ENCODE peak calls at places on chromosomes 11 and 22, in ten cellular contexts. L is AG09309, F is endothelial cell, O is upper lobe of right lung, E is OCI-LY7, R is gastrocnemius medialis, M is body of pancreas, V is activated B cell treated with CpG ODN at 0.5 μM for 24 hours, G is heart left ventricle, B is HCT116. W is an unnamed sample.

GRCh38 chr22:24583221-24583971 is 9.5 kb downstream of the LRRC75B start:
- DNase-seq in L (no peak), F (no peak), O (no peak), E (no peak), R (no peak), M (peak; percentile 33), V (no peak), G (no peak), B (no peak), W (no peak)

GRCh38 chr22:20111045-20111688 is 4.7 kb upstream of the RANBP1 start:
- DNase-seq in L (no peak), F (no peak), O (no peak), E (peak; percentile 67), R (no peak), M (no peak), V (no peak), G (no peak), B (peak; percentile 51), W (no peak)

GRCh38 chr11:106091480-106092123 is 14.1 kb downstream of the AASDHPPT start:
- DNase-seq in L (peak; percentile 41), F (no peak), O (peak; percentile 21), E (no peak), R (no peak), M (no peak), V (no peak), G (no peak), B (no peak), W (no peak)

GRCh38 chr11:98601181-98601773 is 419.5 kb upstream of the CNTN5 start:
- DNase-seq in L (no peak), F (no peak), O (peak; percentile 85), E (no peak), R (no peak), M (no peak), V (no peak), G (no peak), B (no peak), W (no peak)

GRCh38 chr22:49930596-49931412 is 12.4 kb downstream of the CRELD2 start:
- DNase-seq in L (peak; percentile 24), F (peak; percentile 70), O (peak; percentile 79), E (peak; percentile 96), R (peak; percentile 86), M (peak; percentile 84), V (peak; percentile 53), G (peak; percentile 78), B (peak; percentile 78), W (no peak)

GRCh38 chr11:113263458-113264095 is 50.8 kb upstream of the TTC12 start:
- DNase-seq in L (no peak), F (no peak), O (no peak), E (no peak), R (no peak), M (no peak), V (no peak), G (no peak), B (no peak), W (no peak)

GRCh38 chr22:26846645-26847044 is 189.3 kb downstream of the MIAT start:
- DNase-seq in L (no peak), F (no peak), O (no peak), E (no peak), R (no peak), M (no peak), V (no peak), G (no peak), B (no peak), W (no peak)

GRCh38 chr22:26604368-26604767 is 13.5 kb downstream of the CRYBB1 start:
- DNase-seq in L (no peak), F (no peak), O (no peak), E (no peak), R (no peak), M (no peak), V (no peak), G (no peak), B (no peak), W (no peak)

GRCh38 chr11:65573391-65574146 is 1.2 kb downstream of the FAM89B start:
- DNase-seq in L (no peak), F (no peak), O (no peak), E (peak; percentile 48), R (peak; percentile 85), M (peak; percentile 41), V (no peak), G (peak; percentile 38), B (no peak), W (no peak)

GRCh38 chr11:7413961-7414728 is 71.2 kb upstream of the OLFML1 start:
- DNase-seq in L (no peak), F (no peak), O (no peak), E (no peak), R (no peak), M (no peak), V (no peak), G (no peak), B (no peak), W (no peak)
- TF ChIP-seq CTCF in L (no peak), F (no peak), O (no peak), E (no peak), R (no peak), M (no peak), V (no peak), G (no peak), B (no peak), W (no peak)

GRCh38 chr11:31958086-31958735 is 132.7 kb upstream of the RCN1 start:
- DNase-seq in L (no peak), F (peak; percentile 84), O (peak; percentile 77), E (peak; percentile 35), R (peak; percentile 18), M (peak; percentile 48), V (no peak), G (peak; percentile 61), B (peak; percentile 40), W (peak; percentile 46)
- TF ChIP-seq CTCF in L (peak; percentile 88), F (peak; percentile 84), O (peak; percentile 70), E (peak; percentile 80), R (no peak), M (peak; percentile 33), V (no peak), G (peak; percentile 86), B (peak; percentile 71), W (peak; percentile 67)

GRCh38 chr11:34791725-34792124 is 124.5 kb downstream of the APIP start:
- DNase-seq in L (no peak), F (no peak), O (no peak), E (no peak), R (no peak), M (no peak), V (no peak), G (no peak), B (no peak), W (no peak)

GRCh38 chr11:34793666-34794065 is 122.5 kb downstream of the APIP start:
- DNase-seq in L (no peak), F (no peak), O (no peak), E (no peak), R (peak; percentile 35), M (no peak), V (no peak), G (no peak), B (no peak), W (no peak)

GRCh38 chr11:34792814-34793241 is 123.4 kb downstream of the APIP start:
- DNase-seq in L (no peak), F (no peak), O (no peak), E (no peak), R (peak; percentile 17), M (peak; percentile 31), V (no peak), G (no peak), B (no peak), W (no peak)

GRCh38 chr11:34792143-34792542 is 124.0 kb downstream of the APIP start:
- DNase-seq in L (no peak), F (no peak), O (no peak), E (no peak), R (no peak), M (no peak), V (no peak), G (no peak), B (no peak), W (no peak)

DNA sequence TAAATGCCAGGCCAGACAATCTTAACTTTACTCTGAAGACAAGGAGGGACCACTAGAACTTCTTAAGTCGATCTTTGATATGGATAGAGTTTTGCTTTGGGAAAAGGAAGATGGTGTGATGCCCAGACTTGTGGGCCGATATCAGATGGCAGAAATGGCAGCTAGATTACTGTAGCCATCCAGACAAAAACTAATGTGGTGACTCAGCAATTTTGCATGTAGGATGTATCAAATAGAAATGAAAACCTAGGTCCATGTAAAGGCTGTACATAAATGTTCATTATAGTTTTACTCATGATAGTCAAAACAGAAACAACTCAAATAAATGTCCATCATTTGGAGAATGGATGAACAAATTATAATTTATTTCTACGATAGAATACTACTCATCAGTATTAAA is 121.5 kb downstream of the APIP start:
- DNase-seq in L (no peak), F (no peak), O (no peak), E (no peak), R (no peak), M (no peak), V (no peak), G (no peak), B (no peak), W (no peak)
- TF ChIP-seq CTCF in L (no peak), F (no peak), O (no peak), E (no peak), R (no peak), M (no peak), V (no peak), G (no peak), B (no peak), W (no peak)

GRCh38 chr11:46906596-46906995 is 11.8 kb downstream of the LRP4 start:
- DNase-seq in L (no peak), F (peak; percentile 48), O (no peak), E (no peak), R (no peak), M (no peak), V (no peak), G (no peak), B (no peak), W (no peak)
- TF ChIP-seq CTCF in L (no peak), F (no peak), O (no peak), E (no peak), R (no peak), M (no peak), V (no peak), G (no peak), B (no peak), W (no peak)

DNA sequence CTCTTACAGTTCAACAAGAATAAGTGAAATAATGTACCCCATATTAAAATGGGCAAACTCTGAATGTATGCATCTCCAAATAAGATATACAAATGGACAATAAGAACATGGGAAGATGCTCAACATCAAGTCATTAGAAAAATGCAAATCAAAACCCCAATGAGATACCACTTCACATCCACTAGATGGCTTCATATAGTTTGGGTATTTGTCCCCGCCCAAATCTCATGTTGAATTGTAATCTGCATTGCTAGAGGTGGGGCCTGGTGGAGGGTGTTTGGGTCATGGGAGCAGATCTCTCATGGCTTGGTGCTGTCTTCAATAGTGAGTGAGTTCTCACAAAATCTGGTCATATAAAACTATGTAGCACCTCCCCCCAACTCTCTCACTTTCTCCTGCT is 5.7 kb downstream of the MPZL2 start:
- DNase-seq in L (no peak), F (no peak), O (no peak), E (peak; percentile 29), R (no peak), M (no peak), V (no peak), G (no peak), B (no peak), W (no peak)
- TF ChIP-seq CTCF in L (peak; percentile 14), F (peak; percentile 32), O (peak; percentile 14), E (peak; percentile 73), R (no peak), M (no peak), V (no peak), G (no peak), B (peak; percentile 19), W (no peak)